ENCODE peak calls at places on chromosomes 3 and 15, in ten cellular contexts. One of them, this sample, is unnamed.

GRCh38 chr3:167032267-167032876 is 347.7 kb downstream of the ZBBX start:
- DNase-seq in ovary: no peak
- DNase-seq in H54: peak
- DNase-seq in A549: no peak
- DNase-seq in stomach: no peak
- DNase-seq in sigmoid colon: no peak
- DNase-seq in lower leg skin: no peak
- DNase-seq in K562: no peak
- DNase-seq in tibial nerve: no peak
- DNase-seq in HepG2: peak
- DNase-seq in this sample: peak

GRCh38 chr3:17687585-17687984 is 54.8 kb downstream of the TBC1D5 start:
- DNase-seq in ovary: no peak
- DNase-seq in H54: no peak
- DNase-seq in A549: no peak
- DNase-seq in stomach: no peak
- DNase-seq in sigmoid colon: no peak
- DNase-seq in lower leg skin: no peak
- DNase-seq in K562: no peak
- DNase-seq in tibial nerve: no peak
- DNase-seq in HepG2: no peak
- DNase-seq in this sample: no peak

GRCh38 chr15:95857758-95858157 is 472.7 kb upstream of the NR2F2 start:
- DNase-seq in ovary: no peak
- DNase-seq in H54: no peak
- DNase-seq in A549: no peak
- DNase-seq in stomach: no peak
- DNase-seq in sigmoid colon: no peak
- DNase-seq in lower leg skin: no peak
- DNase-seq in K562: no peak
- DNase-seq in tibial nerve: no peak
- DNase-seq in HepG2: no peak
- DNase-seq in this sample: no peak

GRCh38 chr3:8595252-8595934 is 49.2 kb downstream of the SSUH2 start:
- DNase-seq in ovary: no peak
- DNase-seq in H54: no peak
- DNase-seq in A549: no peak
- DNase-seq in stomach: no peak
- DNase-seq in sigmoid colon: no peak
- DNase-seq in lower leg skin: no peak
- DNase-seq in K562: no peak
- DNase-seq in tibial nerve: no peak
- DNase-seq in HepG2: no peak
- DNase-seq in this sample: no peak

GRCh38 chr3:18841422-18842343 is 306.6 kb upstream of the KCNH8 start:
- DNase-seq in ovary: no peak
- DNase-seq in H54: no peak
- DNase-seq in A549: no peak
- DNase-seq in stomach: no peak
- DNase-seq in sigmoid colon: no peak
- DNase-seq in lower leg skin: no peak
- DNase-seq in K562: no peak
- DNase-seq in tibial nerve: no peak
- DNase-seq in HepG2: no peak
- DNase-seq in this sample: no peak

GRCh38 chr3:52606373-52607085 is 70.1 kb downstream of the UQCC5 start:
- DNase-seq in ovary: no peak
- DNase-seq in H54: peak
- DNase-seq in A549: peak
- DNase-seq in stomach: peak
- DNase-seq in sigmoid colon: no peak
- DNase-seq in lower leg skin: no peak
- DNase-seq in K562: peak
- DNase-seq in tibial nerve: no peak
- DNase-seq in HepG2: peak
- DNase-seq in this sample: peak

GRCh38 chr3:129708328-129708861 is 101.9 kb upstream of the PLXND1 start:
- DNase-seq in ovary: no peak
- DNase-seq in H54: no peak
- DNase-seq in A549: no peak
- DNase-seq in stomach: no peak
- DNase-seq in sigmoid colon: no peak
- DNase-seq in lower leg skin: no peak
- DNase-seq in K562: no peak
- DNase-seq in tibial nerve: no peak
- DNase-seq in HepG2: no peak
- DNase-seq in this sample: no peak

GRCh38 chr3:155995525-155996370 is 124.6 kb upstream of the KCNAB1 start:
- DNase-seq in ovary: no peak
- DNase-seq in H54: peak
- DNase-seq in A549: peak
- DNase-seq in stomach: no peak
- DNase-seq in sigmoid colon: no peak
- DNase-seq in lower leg skin: no peak
- DNase-seq in K562: peak
- DNase-seq in tibial nerve: no peak
- DNase-seq in HepG2: peak
- DNase-seq in this sample: peak

GRCh38 chr3:53161820-53162671 is 1.0 kb downstream of the PRKCD start:
- DNase-seq in ovary: peak
- DNase-seq in H54: no peak
- DNase-seq in A549: peak
- DNase-seq in stomach: no peak
- DNase-seq in sigmoid colon: no peak
- DNase-seq in lower leg skin: no peak
- DNase-seq in K562: peak
- DNase-seq in tibial nerve: no peak
- DNase-seq in HepG2: no peak
- DNase-seq in this sample: peak

GRCh38 chr3:119596392-119596791 is 1.3 kb upstream of the PLA1A start:
- DNase-seq in ovary: no peak
- DNase-seq in H54: no peak
- DNase-seq in A549: no peak
- DNase-seq in stomach: no peak
- DNase-seq in sigmoid colon: no peak
- DNase-seq in lower leg skin: no peak
- DNase-seq in K562: no peak
- DNase-seq in tibial nerve: no peak
- DNase-seq in HepG2: no peak
- DNase-seq in this sample: no peak

GRCh38 chr3:119599558-119600174 is 2.0 kb downstream of the PLA1A start:
- DNase-seq in ovary: no peak
- DNase-seq in H54: no peak
- DNase-seq in A549: no peak
- DNase-seq in stomach: no peak
- DNase-seq in sigmoid colon: no peak
- DNase-seq in lower leg skin: no peak
- DNase-seq in K562: no peak
- DNase-seq in tibial nerve: no peak
- DNase-seq in HepG2: no peak
- DNase-seq in this sample: no peak

GRCh38 chr3:119597548-119598288 is at the start of gene PLA1A:
- DNase-seq in ovary: no peak
- DNase-seq in H54: no peak
- DNase-seq in A549: peak
- DNase-seq in stomach: no peak
- DNase-seq in sigmoid colon: no peak
- DNase-seq in lower leg skin: no peak
- DNase-seq in K562: no peak
- DNase-seq in tibial nerve: no peak
- DNase-seq in HepG2: peak
- DNase-seq in this sample: no peak

GRCh38 chr3:119600732-119601131 is 3.0 kb downstream of the PLA1A start:
- DNase-seq in ovary: no peak
- DNase-seq in H54: no peak
- DNase-seq in A549: no peak
- DNase-seq in stomach: no peak
- DNase-seq in sigmoid colon: no peak
- DNase-seq in lower leg skin: no peak
- DNase-seq in K562: peak
- DNase-seq in tibial nerve: no peak
- DNase-seq in HepG2: no peak
- DNase-seq in this sample: peak

GRCh38 chr3:119598410-119599098 is 869 bp downstream of the PLA1A start:
- DNase-seq in ovary: no peak
- DNase-seq in H54: no peak
- DNase-seq in A549: no peak
- DNase-seq in stomach: no peak
- DNase-seq in sigmoid colon: no peak
- DNase-seq in lower leg skin: no peak
- DNase-seq in K562: no peak
- DNase-seq in tibial nerve: no peak
- DNase-seq in HepG2: no peak
- DNase-seq in this sample: no peak
- TF ChIP-seq POLR2A in ovary: no peak
- TF ChIP-seq POLR2A in H54: no peak
- TF ChIP-seq POLR2A in A549: no peak
- TF ChIP-seq POLR2A in stomach: no peak
- TF ChIP-seq POLR2A in sigmoid colon: no peak
- TF ChIP-seq POLR2A in lower leg skin: no peak
- TF ChIP-seq POLR2A in K562: no peak
- TF ChIP-seq POLR2A in tibial nerve: no peak
- TF ChIP-seq POLR2A in HepG2: no peak
- TF ChIP-seq POLR2A in this sample: no peak

DNA sequence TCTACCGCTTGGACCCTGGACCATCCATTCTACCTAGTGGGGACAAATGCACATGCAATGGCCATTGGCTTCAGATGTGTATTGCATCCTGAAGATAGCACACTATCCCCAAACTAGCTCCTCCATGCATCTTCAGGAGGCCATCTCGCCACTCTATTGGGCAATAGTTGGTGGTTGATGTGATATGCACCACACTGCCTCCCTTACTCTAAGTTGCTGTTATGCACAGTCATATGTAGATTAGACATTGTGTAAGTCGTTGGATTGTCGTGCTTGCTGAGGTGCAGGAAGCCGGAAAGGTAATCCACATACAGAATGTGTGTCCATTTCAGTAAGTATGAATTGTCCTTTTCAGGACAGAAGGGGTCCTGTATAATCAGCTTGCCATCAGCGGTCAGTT is 26.7 kb upstream of the PLA2G4D start:
- DNase-seq in ovary: no peak
- DNase-seq in H54: no peak
- DNase-seq in A549: no peak
- DNase-seq in stomach: no peak
- DNase-seq in sigmoid colon: no peak
- DNase-seq in lower leg skin: no peak
- DNase-seq in K562: no peak
- DNase-seq in tibial nerve: no peak
- DNase-seq in HepG2: no peak
- DNase-seq in this sample: peak
- TF ChIP-seq POLR2A in ovary: no peak
- TF ChIP-seq POLR2A in H54: no peak
- TF ChIP-seq POLR2A in A549: no peak
- TF ChIP-seq POLR2A in stomach: no peak
- TF ChIP-seq POLR2A in sigmoid colon: no peak
- TF ChIP-seq POLR2A in lower leg skin: no peak
- TF ChIP-seq POLR2A in K562: no peak
- TF ChIP-seq POLR2A in tibial nerve: no peak
- TF ChIP-seq POLR2A in HepG2: no peak
- TF ChIP-seq POLR2A in this sample: no peak

DNA sequence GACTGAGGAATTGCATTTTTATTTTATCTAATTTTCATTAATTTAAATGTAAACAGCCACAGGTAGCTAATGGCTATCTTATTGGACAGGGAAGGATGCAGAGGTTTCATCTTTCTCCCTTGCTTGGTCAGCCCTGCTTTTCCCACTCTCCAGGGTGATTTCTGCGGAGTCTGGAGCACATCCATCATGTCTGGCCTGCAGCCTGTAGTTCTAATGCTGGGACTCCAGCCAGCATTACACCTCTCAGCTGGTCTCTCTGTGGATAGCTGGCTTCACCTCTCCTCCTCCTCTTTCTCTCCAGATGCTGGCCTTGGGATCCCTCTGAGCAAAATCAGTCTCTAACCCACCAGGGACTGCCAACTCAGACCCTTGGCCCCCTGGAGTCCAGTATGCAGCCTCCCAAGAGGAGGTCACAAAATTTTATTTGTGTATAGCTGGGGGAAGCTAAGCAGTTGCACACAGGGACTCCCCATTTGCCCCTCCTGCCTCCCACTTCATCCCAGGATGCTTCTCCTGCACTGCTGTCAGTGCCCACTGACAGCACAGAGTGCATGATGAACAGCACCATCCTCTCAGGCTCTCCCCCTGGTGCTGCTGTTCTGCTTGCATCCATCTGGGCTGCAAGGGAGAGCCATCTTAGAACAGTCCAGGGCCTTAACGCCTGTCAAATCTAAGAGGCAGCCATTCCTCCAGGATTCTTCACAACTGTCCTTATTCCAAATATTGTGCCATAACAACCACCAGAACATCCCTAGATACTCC is 1.7 kb downstream of the BFSP2 start:
- DNase-seq in ovary: no peak
- DNase-seq in H54: no peak
- DNase-seq in A549: no peak
- DNase-seq in stomach: no peak
- DNase-seq in sigmoid colon: peak
- DNase-seq in lower leg skin: no peak
- DNase-seq in K562: no peak
- DNase-seq in tibial nerve: no peak
- DNase-seq in HepG2: no peak
- DNase-seq in this sample: no peak
- TF ChIP-seq POLR2A in ovary: no peak
- TF ChIP-seq POLR2A in H54: no peak
- TF ChIP-seq POLR2A in A549: no peak
- TF ChIP-seq POLR2A in stomach: no peak
- TF ChIP-seq POLR2A in sigmoid colon: no peak
- TF ChIP-seq POLR2A in lower leg skin: no peak
- TF ChIP-seq POLR2A in K562: no peak
- TF ChIP-seq POLR2A in tibial nerve: no peak
- TF ChIP-seq POLR2A in HepG2: no peak
- TF ChIP-seq POLR2A in this sample: no peak

DNA sequence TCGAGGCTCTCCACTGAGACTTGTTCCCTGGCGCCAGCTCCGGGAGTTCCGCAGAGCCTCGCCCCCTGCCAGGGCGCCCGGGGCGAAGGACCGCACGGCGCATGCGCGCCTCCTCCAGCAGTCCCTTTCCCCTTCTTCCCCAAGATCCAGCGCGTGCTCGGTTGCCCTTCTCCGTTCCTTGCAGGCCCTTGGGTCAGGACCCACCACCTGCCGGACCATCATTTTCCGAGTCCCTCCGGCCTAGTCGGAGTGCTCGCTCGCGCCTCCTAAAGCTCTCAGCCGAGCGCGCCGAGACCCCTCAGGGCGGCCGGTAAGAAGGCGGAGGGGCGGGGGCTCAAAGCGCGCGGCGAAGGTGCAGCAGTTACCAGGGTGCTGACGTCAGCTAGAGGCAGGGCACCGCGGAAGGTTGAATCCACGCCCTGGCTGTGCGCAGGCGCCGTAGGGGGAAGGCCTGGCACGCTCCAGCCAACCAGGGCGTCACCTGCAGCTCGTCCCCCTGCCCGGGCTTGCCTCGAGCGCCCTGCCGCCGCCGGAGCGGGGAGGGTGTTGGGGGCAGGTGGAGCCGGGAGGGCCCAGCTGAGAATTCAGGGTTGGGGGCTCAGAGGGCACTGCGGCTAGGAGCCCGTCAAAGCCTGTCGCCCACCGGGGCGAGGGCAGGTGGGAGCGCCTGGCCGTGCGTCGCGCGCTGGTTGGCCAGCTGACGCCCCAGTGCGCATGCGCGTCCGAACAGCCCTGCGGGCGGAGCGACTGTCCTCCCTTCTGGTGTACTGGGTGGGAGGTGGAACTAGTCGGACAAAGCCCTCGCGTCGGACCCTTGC is at the start of gene TCAIM:
- DNase-seq in ovary: peak
- DNase-seq in H54: peak
- DNase-seq in A549: peak
- DNase-seq in stomach: peak
- DNase-seq in sigmoid colon: peak
- DNase-seq in lower leg skin: peak
- DNase-seq in K562: peak
- DNase-seq in tibial nerve: peak
- DNase-seq in HepG2: peak
- DNase-seq in this sample: peak
- TF ChIP-seq POLR2A in ovary: peak
- TF ChIP-seq POLR2A in H54: peak
- TF ChIP-seq POLR2A in A549: peak
- TF ChIP-seq POLR2A in stomach: no peak
- TF ChIP-seq POLR2A in sigmoid colon: peak
- TF ChIP-seq POLR2A in lower leg skin: no peak
- TF ChIP-seq POLR2A in K562: peak
- TF ChIP-seq POLR2A in tibial nerve: peak
- TF ChIP-seq POLR2A in HepG2: peak
- TF ChIP-seq POLR2A in this sample: peak